ENCODE peak calls at places on chromosome 14, in four cellular contexts. G is fibroblast of lung, I is K562, M is cardiac muscle cell. X is an unnamed sample. For H3K36me3, the result is how much of the 10 kb centered on the place peaks cover.

GRCh38 chr14:68306934-68307758 is 485.7 kb downstream of the ZFP36L1 start:
- DNase-seq in G (peak), I (no peak), M (no peak), X (no peak)

GRCh38 chr14:31752867-31753661 is 191.9 kb downstream of the NUBPL start:
- DNase-seq in M (no peak), I (no peak), G (no peak), X (no peak)

GRCh38 chr14:54591461-54592245 is 24.7 kb downstream of the SAMD4A start:
- DNase-seq in G (no peak), M (no peak), I (no peak), X (peak)

GRCh38 chr14:105854600-105855245 is 328.3 kb downstream of the TMEM121 start:
- DNase-seq in I (no peak), G (no peak), M (no peak), X (no peak)

GRCh38 chr14:91164676-91165075 is 50.8 kb downstream of the DGLUCY start:
- DNase-seq in I (no peak), G (no peak), M (no peak), X (no peak)

GRCh38 chr14:58574623-58575022 is 63.1 kb upstream of the DACT1 start:
- DNase-seq in M (peak), I (no peak), G (no peak), X (no peak)

GRCh38 chr14:77502109-77502782 is 3.6 kb upstream of the ISM2 start:
- DNase-seq in G (no peak), I (no peak), M (no peak), X (no peak)

GRCh38 chr14:51539571-51540037 is 112.1 kb upstream of the FRMD6 start:
- DNase-seq in G (peak), M (no peak), I (no peak), X (no peak)

GRCh38 chr14:32939254-32940065 is 781 bp downstream of the NPAS3 start:
- DNase-seq in G (peak), M (peak), I (no peak), X (peak)

GRCh38 chr14:56046546-56046945 is 71.7 kb upstream of the PELI2 start:
- DNase-seq in M (no peak), G (no peak), I (no peak), X (no peak)

GRCh38 chr14:24808412-24808811 is 174.4 kb upstream of the GZMB start:
- DNase-seq in G (no peak), M (no peak), I (no peak), X (no peak)
- H3K36me3 ChIP-seq in G (under half), M (under half), I (under half), X (under half)

DNA sequence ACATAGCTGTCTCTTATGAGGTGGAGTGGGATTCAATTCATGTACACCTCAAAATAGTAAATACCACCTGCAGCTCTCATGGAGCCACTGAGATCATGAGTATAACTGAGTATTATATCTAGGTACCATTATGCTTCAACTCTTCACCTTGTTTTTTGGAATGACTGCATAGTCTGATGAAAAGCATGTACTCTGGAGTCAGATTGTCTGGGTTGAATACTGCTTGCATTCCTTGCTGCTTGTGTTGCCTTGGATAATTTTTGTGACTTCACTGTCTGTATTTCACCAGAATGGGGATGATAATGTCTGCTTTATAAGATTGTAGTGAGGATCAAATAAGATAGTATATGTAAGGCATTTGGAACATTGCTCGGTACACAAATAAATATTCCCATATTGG is 54.2 kb downstream of the SUSD6 start:
- DNase-seq in I (no peak), M (no peak), G (no peak), X (no peak)
- H3K36me3 ChIP-seq in I (under half), M (under half), G (under half), X (under half)

DNA sequence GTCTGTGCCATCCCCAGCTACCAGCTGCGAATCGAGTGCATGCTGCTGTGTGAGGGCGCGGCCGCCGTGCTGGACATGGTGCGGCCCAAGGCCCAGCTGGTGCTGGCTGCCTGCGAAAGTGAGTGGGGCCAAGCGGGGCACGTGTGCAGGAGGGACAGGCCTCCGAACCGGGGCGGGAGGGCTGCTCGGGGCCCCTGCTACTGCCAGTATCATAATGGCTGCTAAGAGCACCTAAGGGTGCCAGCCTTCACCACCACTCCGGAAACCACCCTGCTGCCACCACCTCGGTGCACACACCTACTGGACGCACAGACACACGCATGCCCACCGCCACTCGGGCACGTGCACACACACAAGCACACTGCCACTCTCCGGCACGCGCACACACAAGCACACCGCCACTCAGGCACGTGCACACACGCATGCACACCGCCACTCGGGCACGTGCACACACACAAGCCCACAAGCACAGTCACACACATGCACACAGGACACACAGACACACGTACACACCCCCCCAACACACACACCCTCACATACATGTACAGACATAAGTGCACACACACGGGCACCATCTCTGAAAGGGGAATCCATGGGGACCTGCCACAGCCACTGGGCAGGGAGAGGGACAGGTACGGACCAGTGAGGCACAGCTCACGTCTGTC is 13.8 kb upstream of the ADSS1 start:
- DNase-seq in M (no peak), G (no peak), I (no peak), X (no peak)
- H3K36me3 ChIP-seq in M (under half), G (half or more), I (under half), X (under half)

GRCh38 chr14:39040529-39040928 is 62.5 kb downstream of the SEC23A start:
- DNase-seq in G (no peak), M (no peak), I (no peak), X (no peak)
- H3K36me3 ChIP-seq in G (under half), M (half or more), I (under half), X (half or more)

GRCh38 chr14:21209185-21209584 is 53.3 kb upstream of the OR5AU1 start:
- DNase-seq in I (no peak), M (no peak), G (no peak), X (peak)

GRCh38 chr14:21205678-21206581 is 50.1 kb upstream of the OR5AU1 start:
- DNase-seq in M (no peak), G (no peak), I (no peak), X (no peak)

GRCh38 chr14:21205026-21205677 is 49.3 kb upstream of the OR5AU1 start:
- DNase-seq in I (no peak), M (no peak), G (no peak), X (no peak)

GRCh38 chr14:21208554-21208953 is 52.7 kb upstream of the OR5AU1 start:
- DNase-seq in I (no peak), G (no peak), M (no peak), X (no peak)

GRCh38 chr14:21206753-21207684 is 51.2 kb upstream of the OR5AU1 start:
- DNase-seq in G (no peak), I (no peak), M (no peak), X (no peak)
- H3K36me3 ChIP-seq in G (under half), I (half or more), M (under half), X (half or more)

X was measured in HAP-1.